ENCODE peak calls at places on chromosome 20, in seven cellular contexts. C is HEK293T, V is left ventricle myocardium inferior, S is GM23248, R is activated T-cell treated with anti-CD3 and anti-CD28 coated beads for 1 hour, A is T-helper 2 cell, T is cardiac fibroblast. N is an unnamed sample.

GRCh38 chr20:62362590-62362940 is 4.5 kb downstream of the LAMA5 start:
- DNase-seq in C (no peak), V (no peak), S (no peak), R (no peak), A (no peak), T (no peak), N (no peak)

GRCh38 chr20:11502051-11502450 is 415.6 kb upstream of the BTBD3 start:
- DNase-seq in C (no peak), V (no peak), S (peak; percentile 9), R (no peak), A (no peak), T (no peak), N (no peak)

GRCh38 chr20:6492396-6493055 is 275.0 kb upstream of the BMP2 start:
- DNase-seq in C (no peak), V (no peak), S (no peak), R (no peak), A (no peak), T (peak; percentile 66), N (peak; percentile 30)

GRCh38 chr20:5484346-5484745 is 167.6 kb upstream of the PROKR2 start:
- DNase-seq in C (no peak), V (no peak), S (no peak), R (no peak), A (no peak), T (no peak), N (no peak)

GRCh38 chr20:35271904-35272303 is 6.0 kb downstream of the MMP24OS start:
- DNase-seq in C (no peak), V (no peak), S (peak; percentile 79), R (no peak), A (no peak), T (peak; percentile 89), N (no peak)

GRCh38 chr20:3661060-3661820 is 2.0 kb downstream of the GFRA4 start:
- DNase-seq in C (no peak), V (no peak), S (peak; percentile 14), R (no peak), A (no peak), T (no peak), N (no peak)

GRCh38 chr20:38133680-38134426 is 31.2 kb downstream of the TGM2 start:
- DNase-seq in C (no peak), V (no peak), S (no peak), R (no peak), A (no peak), T (no peak), N (no peak)

GRCh38 chr20:6053064-6053775 is 640 bp downstream of the LRRN4 start:
- DNase-seq in C (no peak), V (no peak), S (no peak), R (no peak), A (no peak), T (no peak), N (no peak)

GRCh38 chr20:61765871-61766654 is 299.6 kb downstream of the TAF4 start:
- DNase-seq in C (peak; percentile 35), V (no peak), S (no peak), R (no peak), A (no peak), T (no peak), N (no peak)

GRCh38 chr20:24773751-24774201 is 175.3 kb upstream of the CST7 start:
- DNase-seq in C (no peak), V (no peak), S (peak; percentile 85), R (no peak), A (no peak), T (peak; percentile 81), N (no peak)

GRCh38 chr20:39631557-39631956 is 669.4 kb downstream of the DHX35 start:
- DNase-seq in C (no peak), V (no peak), S (peak; percentile 40), R (no peak), A (no peak), T (peak; percentile 13), N (no peak)